ENCODE peak calls at places on chromosomes 2 and 18, in nine cellular contexts. One of them, this sample, is unnamed.

GRCh38 chr18:49161627-49162026 is 210.9 kb upstream of the SMAD7 start:
- DNase-seq in neural progenitor cell: no peak
- DNase-seq in PC-3: no peak
- DNase-seq in HCT116: no peak
- DNase-seq in GM23248: peak; percentile 51
- DNase-seq in SK-N-SH: peak; percentile 10
- DNase-seq in OCI-LY7: no peak
- DNase-seq in GM23338: no peak
- DNase-seq in hepatocyte: peak; percentile 4
- DNase-seq in this sample: no peak

GRCh38 chr18:56727399-56727798 is 76.2 kb downstream of the WDR7 start:
- DNase-seq in SK-N-SH: no peak
- DNase-seq in PC-3: no peak
- DNase-seq in hepatocyte: no peak
- DNase-seq in neural progenitor cell: no peak
- DNase-seq in GM23338: no peak
- DNase-seq in GM23248: no peak
- DNase-seq in OCI-LY7: no peak
- DNase-seq in HCT116: no peak
- DNase-seq in this sample: no peak

GRCh38 chr2:231545105-231545902 is 15.1 kb upstream of the NMUR1 start:
- DNase-seq in OCI-LY7: peak; percentile 85
- DNase-seq in GM23338: no peak
- DNase-seq in HCT116: no peak
- DNase-seq in hepatocyte: no peak
- DNase-seq in SK-N-SH: no peak
- DNase-seq in neural progenitor cell: no peak
- DNase-seq in PC-3: peak; percentile 67
- DNase-seq in GM23248: no peak
- DNase-seq in this sample: peak; percentile 91

GRCh38 chr18:48547456-48548403 is 8.9 kb downstream of the CTIF start:
- DNase-seq in PC-3: peak; percentile 9
- DNase-seq in HCT116: no peak
- DNase-seq in GM23338: peak; percentile 55
- DNase-seq in SK-N-SH: no peak
- DNase-seq in neural progenitor cell: no peak
- DNase-seq in GM23248: peak; percentile 96
- DNase-seq in hepatocyte: peak; percentile 63
- DNase-seq in OCI-LY7: no peak
- DNase-seq in this sample: no peak

GRCh38 chr2:1226766-1227165 is 186.5 kb upstream of the TPO start:
- DNase-seq in neural progenitor cell: no peak
- DNase-seq in OCI-LY7: no peak
- DNase-seq in GM23248: no peak
- DNase-seq in PC-3: no peak
- DNase-seq in hepatocyte: no peak
- DNase-seq in GM23338: no peak
- DNase-seq in SK-N-SH: no peak
- DNase-seq in HCT116: no peak
- DNase-seq in this sample: no peak

GRCh38 chr2:193695367-193695766 is 1500.6 kb upstream of the TMEFF2 start:
- DNase-seq in HCT116: peak; percentile 22
- DNase-seq in neural progenitor cell: peak; percentile 31
- DNase-seq in GM23248: peak; percentile 53
- DNase-seq in OCI-LY7: peak; percentile 10
- DNase-seq in SK-N-SH: peak; percentile 10
- DNase-seq in PC-3: peak; percentile 56
- DNase-seq in GM23338: peak; percentile 38
- DNase-seq in hepatocyte: peak; percentile 22
- DNase-seq in this sample: peak; percentile 34

GRCh38 chr18:33873127-33873526 is 295.1 kb downstream of the ASXL3 start:
- DNase-seq in PC-3: no peak
- DNase-seq in SK-N-SH: no peak
- DNase-seq in HCT116: no peak
- DNase-seq in hepatocyte: no peak
- DNase-seq in GM23248: no peak
- DNase-seq in GM23338: no peak
- DNase-seq in neural progenitor cell: no peak
- DNase-seq in OCI-LY7: peak; percentile 84
- DNase-seq in this sample: no peak

GRCh38 chr2:182863642-182864041 is 2.8 kb downstream of the FRZB start:
- DNase-seq in GM23248: no peak
- DNase-seq in OCI-LY7: no peak
- DNase-seq in HCT116: no peak
- DNase-seq in GM23338: no peak
- DNase-seq in hepatocyte: no peak
- DNase-seq in SK-N-SH: peak; percentile 48
- DNase-seq in neural progenitor cell: no peak
- DNase-seq in PC-3: no peak
- DNase-seq in this sample: no peak

GRCh38 chr2:128425216-128425615 is 106.5 kb upstream of the HS6ST1 start:
- DNase-seq in SK-N-SH: no peak
- DNase-seq in neural progenitor cell: no peak
- DNase-seq in GM23248: no peak
- DNase-seq in OCI-LY7: no peak
- DNase-seq in PC-3: no peak
- DNase-seq in HCT116: no peak
- DNase-seq in GM23338: no peak
- DNase-seq in hepatocyte: no peak
- DNase-seq in this sample: no peak

GRCh38 chr18:29556070-29556469 is 1379.1 kb upstream of the CDH2 start:
- DNase-seq in neural progenitor cell: no peak
- DNase-seq in PC-3: no peak
- DNase-seq in OCI-LY7: no peak
- DNase-seq in HCT116: no peak
- DNase-seq in SK-N-SH: no peak
- DNase-seq in GM23248: no peak
- DNase-seq in GM23338: peak; percentile 41
- DNase-seq in hepatocyte: no peak
- DNase-seq in this sample: no peak

GRCh38 chr18:48703033-48703386 is 164.2 kb downstream of the CTIF start:
- DNase-seq in PC-3: no peak
- DNase-seq in neural progenitor cell: no peak
- DNase-seq in GM23338: no peak
- DNase-seq in hepatocyte: no peak
- DNase-seq in OCI-LY7: no peak
- DNase-seq in SK-N-SH: no peak
- DNase-seq in GM23248: no peak
- DNase-seq in HCT116: no peak
- DNase-seq in this sample: no peak

GRCh38 chr18:49456794-49457193 is 3.7 kb downstream of the DYM start:
- DNase-seq in hepatocyte: no peak
- DNase-seq in neural progenitor cell: no peak
- DNase-seq in GM23248: peak; percentile 38
- DNase-seq in HCT116: no peak
- DNase-seq in SK-N-SH: no peak
- DNase-seq in OCI-LY7: no peak
- DNase-seq in PC-3: no peak
- DNase-seq in GM23338: no peak
- DNase-seq in this sample: no peak

DNA sequence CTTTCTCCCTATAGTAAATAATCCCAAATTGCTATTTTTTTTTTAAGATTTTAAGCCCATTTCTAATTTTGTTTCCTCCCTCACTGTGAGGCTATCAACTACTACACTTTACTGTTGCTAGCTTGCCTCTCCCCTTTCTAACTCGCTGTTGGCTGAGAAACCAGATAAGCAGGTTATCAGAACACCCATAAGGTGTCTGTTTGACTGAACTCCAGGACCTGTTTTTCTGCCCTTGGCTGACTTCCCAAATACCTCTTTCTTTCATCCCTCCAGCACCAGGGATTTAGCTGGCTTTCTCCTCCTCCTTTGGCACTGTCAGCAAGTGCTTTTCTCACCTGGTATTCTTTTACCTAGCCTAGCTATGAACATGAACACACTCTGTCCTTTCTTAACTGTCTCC is 11.1 kb downstream of the TRAK2 start:
- DNase-seq in GM23248: no peak
- DNase-seq in OCI-LY7: no peak
- DNase-seq in GM23338: peak; percentile 39
- DNase-seq in SK-N-SH: peak; percentile 65
- DNase-seq in HCT116: peak; percentile 52
- DNase-seq in neural progenitor cell: no peak
- DNase-seq in hepatocyte: peak; percentile 47
- DNase-seq in PC-3: peak; percentile 74
- DNase-seq in this sample: no peak
- TF ChIP-seq EZH2phosphoT487 in GM23248: no peak
- TF ChIP-seq EZH2phosphoT487 in OCI-LY7: no peak
- TF ChIP-seq EZH2phosphoT487 in GM23338: no peak
- TF ChIP-seq EZH2phosphoT487 in SK-N-SH: no peak
- TF ChIP-seq EZH2phosphoT487 in HCT116: no peak
- TF ChIP-seq EZH2phosphoT487 in neural progenitor cell: no peak
- TF ChIP-seq EZH2phosphoT487 in hepatocyte: no peak
- TF ChIP-seq EZH2phosphoT487 in PC-3: no peak
- TF ChIP-seq EZH2phosphoT487 in this sample: no peak

GRCh38 chr2:153455403-153455802 is 23.2 kb downstream of the RPRM start:
- DNase-seq in PC-3: no peak
- DNase-seq in SK-N-SH: no peak
- DNase-seq in OCI-LY7: no peak
- DNase-seq in hepatocyte: no peak
- DNase-seq in GM23248: no peak
- DNase-seq in neural progenitor cell: peak; percentile 21
- DNase-seq in GM23338: no peak
- DNase-seq in HCT116: no peak
- DNase-seq in this sample: no peak
- TF ChIP-seq EZH2phosphoT487 in PC-3: no peak
- TF ChIP-seq EZH2phosphoT487 in SK-N-SH: no peak
- TF ChIP-seq EZH2phosphoT487 in OCI-LY7: no peak
- TF ChIP-seq EZH2phosphoT487 in hepatocyte: no peak
- TF ChIP-seq EZH2phosphoT487 in GM23248: no peak
- TF ChIP-seq EZH2phosphoT487 in neural progenitor cell: no peak
- TF ChIP-seq EZH2phosphoT487 in GM23338: no peak
- TF ChIP-seq EZH2phosphoT487 in HCT116: no peak
- TF ChIP-seq EZH2phosphoT487 in this sample: no peak

DNA sequence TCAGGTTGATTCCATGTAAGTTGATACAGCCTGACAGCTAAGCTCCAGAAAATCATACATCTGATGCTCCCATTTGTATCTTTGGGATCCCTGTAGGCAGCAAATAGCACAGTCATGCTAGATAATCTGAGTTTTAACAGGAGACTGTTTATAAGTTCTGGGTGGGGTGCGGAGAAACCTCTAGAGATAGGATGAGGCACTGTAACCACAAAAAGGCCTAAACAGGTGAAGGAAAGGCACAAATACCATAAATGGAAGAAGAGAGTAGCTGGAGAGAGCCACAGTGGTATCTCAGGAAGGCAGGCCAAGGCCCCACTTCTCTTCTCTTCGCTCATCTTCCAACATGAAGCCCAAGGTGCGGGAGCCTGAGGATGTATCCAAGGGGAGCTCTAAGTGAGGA is 18.1 kb upstream of the B4GALT6 start:
- DNase-seq in hepatocyte: no peak
- DNase-seq in GM23338: no peak
- DNase-seq in HCT116: no peak
- DNase-seq in OCI-LY7: no peak
- DNase-seq in GM23248: no peak
- DNase-seq in SK-N-SH: no peak
- DNase-seq in PC-3: no peak
- DNase-seq in neural progenitor cell: no peak
- DNase-seq in this sample: no peak
- TF ChIP-seq EZH2phosphoT487 in hepatocyte: no peak
- TF ChIP-seq EZH2phosphoT487 in GM23338: no peak
- TF ChIP-seq EZH2phosphoT487 in HCT116: no peak
- TF ChIP-seq EZH2phosphoT487 in OCI-LY7: no peak
- TF ChIP-seq EZH2phosphoT487 in GM23248: no peak
- TF ChIP-seq EZH2phosphoT487 in SK-N-SH: no peak
- TF ChIP-seq EZH2phosphoT487 in PC-3: no peak
- TF ChIP-seq EZH2phosphoT487 in neural progenitor cell: no peak
- TF ChIP-seq EZH2phosphoT487 in this sample: no peak

GRCh38 chr2:216754812-216755211 is 59.5 kb upstream of the IGFBP5 start:
- DNase-seq in GM23338: no peak
- DNase-seq in PC-3: no peak
- DNase-seq in HCT116: no peak
- DNase-seq in GM23248: no peak
- DNase-seq in hepatocyte: no peak
- DNase-seq in neural progenitor cell: no peak
- DNase-seq in OCI-LY7: no peak
- DNase-seq in SK-N-SH: no peak
- DNase-seq in this sample: no peak

GRCh38 chr2:216757532-216757931 is 62.2 kb upstream of the IGFBP5 start:
- DNase-seq in SK-N-SH: no peak
- DNase-seq in GM23338: no peak
- DNase-seq in neural progenitor cell: no peak
- DNase-seq in OCI-LY7: no peak
- DNase-seq in PC-3: no peak
- DNase-seq in hepatocyte: no peak
- DNase-seq in HCT116: no peak
- DNase-seq in GM23248: no peak
- DNase-seq in this sample: no peak

GRCh38 chr2:216758431-216759155 is 63.2 kb upstream of the IGFBP5 start:
- DNase-seq in HCT116: no peak
- DNase-seq in GM23248: no peak
- DNase-seq in OCI-LY7: no peak
- DNase-seq in GM23338: no peak
- DNase-seq in SK-N-SH: no peak
- DNase-seq in neural progenitor cell: peak; percentile 21
- DNase-seq in PC-3: no peak
- DNase-seq in hepatocyte: no peak
- DNase-seq in this sample: no peak

GRCh38 chr2:216756435-216756834 is 61.1 kb upstream of the IGFBP5 start:
- DNase-seq in GM23248: no peak
- DNase-seq in OCI-LY7: no peak
- DNase-seq in PC-3: no peak
- DNase-seq in hepatocyte: no peak
- DNase-seq in neural progenitor cell: no peak
- DNase-seq in SK-N-SH: no peak
- DNase-seq in GM23338: no peak
- DNase-seq in HCT116: no peak
- DNase-seq in this sample: no peak

GRCh38 chr2:216752855-216753505 is 57.6 kb upstream of the IGFBP5 start:
- DNase-seq in neural progenitor cell: no peak
- DNase-seq in HCT116: no peak
- DNase-seq in PC-3: no peak
- DNase-seq in SK-N-SH: no peak
- DNase-seq in hepatocyte: no peak
- DNase-seq in GM23248: peak; percentile 9
- DNase-seq in OCI-LY7: no peak
- DNase-seq in GM23338: no peak
- DNase-seq in this sample: no peak
- TF ChIP-seq EZH2phosphoT487 in neural progenitor cell: no peak
- TF ChIP-seq EZH2phosphoT487 in HCT116: no peak
- TF ChIP-seq EZH2phosphoT487 in PC-3: no peak
- TF ChIP-seq EZH2phosphoT487 in SK-N-SH: no peak
- TF ChIP-seq EZH2phosphoT487 in hepatocyte: no peak
- TF ChIP-seq EZH2phosphoT487 in GM23248: no peak
- TF ChIP-seq EZH2phosphoT487 in OCI-LY7: no peak
- TF ChIP-seq EZH2phosphoT487 in GM23338: no peak
- TF ChIP-seq EZH2phosphoT487 in this sample: no peak

This sample was measured in MM.1S.